ENCODE peak calls at places on chromosomes 4 and X, in four cellular contexts. O, R, N and B are unnamed samples.

GRCh38 chr4:80049402-80049801 is 23.6 kb downstream of the ANTXR2 start:
- DNase-seq in O (no peak), R (no peak), N (no peak), B (no peak)

GRCh38 chrX:50874878-50875277 is 35.7 kb upstream of the BMP15 start:
- DNase-seq in O (no peak), R (no peak), N (no peak), B (peak; percentile 44)

GRCh38 chr4:149997881-149998421 is 80.3 kb upstream of the DCLK2 start:
- DNase-seq in O (no peak), R (peak; percentile 84), N (no peak), B (no peak)

GRCh38 chrX:81120936-81121351 is 80.8 kb downstream of the HMGN5 start:
- DNase-seq in O (peak; percentile 26), R (peak; percentile 47), N (peak; percentile 55), B (peak; percentile 74)

GRCh38 chr4:38868055-38868965 is 704 bp downstream of the FAM114A1 start:
- DNase-seq in O (peak; percentile 44), R (peak; percentile 22), N (peak; percentile 38), B (peak; percentile 68)

GRCh38 chr4:73021634-73022033 is 47.9 kb downstream of the COX18 start:
- DNase-seq in O (no peak), R (peak; percentile 63), N (no peak), B (no peak)

GRCh38 chr4:99947190-99947578 is 766 bp upstream of the DNAJB14 start:
- DNase-seq in O (no peak), R (no peak), N (no peak), B (no peak)

GRCh38 chr4:138983690-138984089 is 31.9 kb upstream of the NOCT start:
- DNase-seq in O (no peak), R (no peak), N (no peak), B (no peak)

GRCh38 chr4:145177511-145177905 is 2.9 kb downstream of the OTUD4 start:
- DNase-seq in O (peak; percentile 37), R (peak; percentile 6), N (no peak), B (no peak)

GRCh38 chr4:87313756-87314155 is 8.9 kb downstream of the HSD17B13 start:
- DNase-seq in O (no peak), R (no peak), N (no peak), B (no peak)

GRCh38 chrX:69503835-69504625 is at the start of gene NALF2:
- DNase-seq in O (peak; percentile 44), R (peak; percentile 27), N (peak; percentile 78), B (peak; percentile 93)

GRCh38 chrX:41394293-41394692 is 52.9 kb upstream of the NYX start:
- DNase-seq in O (no peak), R (no peak), N (no peak), B (no peak)

GRCh38 chr4:15010038-15010585 is 7.8 kb downstream of the CPEB2 start:
- DNase-seq in O (no peak), R (no peak), N (no peak), B (no peak)

GRCh38 chr4:99506781-99507180 is 4.0 kb upstream of the C4orf17 start:
- DNase-seq in O (no peak), R (peak; percentile 14), N (no peak), B (no peak)

GRCh38 chrX:18725316-18725943 is 18.0 kb downstream of the PPEF1 start:
- DNase-seq in O (no peak), R (no peak), N (no peak), B (peak; percentile 47)

GRCh38 chr4:143653031-143653430 is 47.4 kb downstream of the FREM3 start:
- DNase-seq in O (no peak), R (no peak), N (no peak), B (no peak)

GRCh38 chrX:70026112-70026850 is 23.5 kb downstream of the AWAT2 start:
- DNase-seq in O (no peak), R (peak; percentile 53), N (no peak), B (no peak)

GRCh38 chr4:23163649-23164436 is 471.1 kb downstream of the GBA3 start:
- DNase-seq in O (no peak), R (peak; percentile 80), N (no peak), B (no peak)

GRCh38 chrX:103941201-103941975 is 21.0 kb upstream of the TMSB15B start:
- DNase-seq in O (no peak), R (peak; percentile 45), N (no peak), B (no peak)

GRCh38 chrX:155745792-155746191 is 133.0 kb upstream of the TMLHE start:
- DNase-seq in O (peak; percentile 23), R (peak; percentile 71), N (no peak), B (no peak)

GRCh38 chr4:71377561-71377960 is 38.7 kb downstream of the SLC4A4 start:
- DNase-seq in O (no peak), R (peak; percentile 81), N (no peak), B (no peak)

GRCh38 chrX:19723427-19723826 is 164.0 kb downstream of the SH3KBP1 start:
- DNase-seq in O (no peak), R (peak; percentile 40), N (no peak), B (no peak)

GRCh38 chrX:68681443-68681941 is 34.0 kb downstream of the STARD8 start:
- DNase-seq in O (no peak), R (no peak), N (no peak), B (no peak)

GRCh38 chrX:119870626-119871131 is 854 bp downstream of the RNF113A start:
- DNase-seq in O (no peak), R (no peak), N (no peak), B (peak; percentile 55)

GRCh38 chr4:148103647-148104355 is 338.4 kb downstream of the NR3C2 start:
- DNase-seq in O (no peak), R (no peak), N (no peak), B (no peak)

GRCh38 chr4:11622961-11623725 is 194.4 kb upstream of the HS3ST1 start:
- DNase-seq in O (no peak), R (peak; percentile 46), N (no peak), B (no peak)

GRCh38 chrX:72568406-72569092 is 4.1 kb downstream of the HDAC8 start:
- DNase-seq in O (no peak), R (no peak), N (no peak), B (no peak)

GRCh38 chr4:184396001-184396400 is 78.3 kb downstream of the IRF2 start:
- DNase-seq in O (no peak), R (no peak), N (no peak), B (no peak)

GRCh38 chr4:71453516-71453915 is 114.7 kb downstream of the SLC4A4 start:
- DNase-seq in O (no peak), R (no peak), N (no peak), B (no peak)

GRCh38 chr4:2500547-2500946 is 31.6 kb downstream of the RNF4 start:
- DNase-seq in O (no peak), R (no peak), N (no peak), B (no peak)

GRCh38 chr4:2494992-2495391 is 26.1 kb downstream of the RNF4 start:
- DNase-seq in O (peak; percentile 15), R (no peak), N (no peak), B (no peak)

GRCh38 chr4:2501034-2501594 is 32.2 kb downstream of the RNF4 start:
- DNase-seq in O (no peak), R (no peak), N (no peak), B (no peak)

GRCh38 chr4:2497931-2498330 is 29.0 kb downstream of the RNF4 start:
- DNase-seq in O (peak; percentile 13), R (no peak), N (no peak), B (no peak)

GRCh38 chr4:2497324-2497723 is 28.4 kb downstream of the RNF4 start:
- DNase-seq in O (no peak), R (no peak), N (no peak), B (no peak)
- H3K36me3 ChIP-seq in O (peaks cover 87% of the 10 kb centered on the region), R (peaks cover 28% of the 10 kb centered on the region), N (peaks cover 96% of the 10 kb centered on the region), B (peaks cover 88% of the 10 kb centered on the region)

GRCh38 chr4:70183940-70184246 is 11.6 kb upstream of the ODAM start:
- DNase-seq in O (no peak), R (no peak), N (no peak), B (no peak)
- H3K4me3 ChIP-seq in O (no peak overlapping the region), R (no peak overlapping the region), N (no peak overlapping the region), B (no peak overlapping the region)

GRCh38 chr4:1339489-1339888 is 7.5 kb upstream of the UVSSA start:
- DNase-seq in O (no peak), R (no peak), N (no peak), B (no peak)

GRCh38 chr4:1337951-1338751 is 8.9 kb upstream of the UVSSA start:
- DNase-seq in O (no peak), R (no peak), N (no peak), B (no peak)

GRCh38 chr4:1337376-1337831 is 9.6 kb upstream of the UVSSA start:
- DNase-seq in O (no peak), R (no peak), N (no peak), B (no peak)

GRCh38 chr4:1340181-1340747 is 6.7 kb upstream of the UVSSA start:
- DNase-seq in O (no peak), R (no peak), N (no peak), B (no peak)

DNA sequence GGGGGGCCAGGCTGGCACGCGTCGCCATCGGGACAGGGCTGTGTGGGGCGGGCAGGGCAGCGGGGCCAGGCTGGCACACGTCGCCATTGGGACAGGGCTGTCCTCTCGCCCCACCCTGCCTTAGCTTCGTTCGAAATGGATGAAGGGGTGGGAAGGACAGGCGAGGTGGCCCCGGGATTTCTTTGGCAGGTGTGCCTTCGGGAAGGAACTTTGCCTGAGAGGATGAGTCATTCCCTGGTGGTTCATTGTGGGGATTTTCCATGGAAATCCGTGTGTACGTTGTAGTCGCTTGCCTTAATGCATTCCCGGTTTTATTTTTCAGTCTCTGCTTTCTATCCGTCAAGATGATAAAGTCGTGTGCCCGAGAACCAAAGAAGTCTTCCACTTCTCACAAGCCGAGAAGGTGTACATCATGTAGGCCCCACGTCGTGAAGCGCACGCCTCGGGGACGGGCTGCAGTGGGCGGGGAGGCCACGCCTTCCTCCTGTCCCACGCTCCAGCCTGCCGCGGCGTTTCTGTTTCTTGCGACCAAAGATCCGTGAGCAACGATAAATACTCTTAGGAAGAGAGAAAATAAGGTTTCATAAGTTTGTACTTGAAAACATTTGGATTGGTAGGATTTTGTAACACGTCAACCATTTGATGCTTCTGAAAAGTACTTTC is 8.1 kb upstream of the UVSSA start:
- DNase-seq in O (no peak), R (no peak), N (no peak), B (no peak)
- H3K36me3 ChIP-seq in O (peaks cover 74% of the 10 kb centered on the region), R (peaks cover 38% of the 10 kb centered on the region), N (peaks cover 59% of the 10 kb centered on the region), B (peaks cover 55% of the 10 kb centered on the region)

GRCh38 chrX:86148594-86148993 is 343 bp downstream of the DACH2 start:
- DNase-seq in O (no peak), R (no peak), N (no peak), B (no peak)
- H3K4me3 ChIP-seq in O (peak overlapping the region; percentile 45), R (peak overlapping the region; percentile 53), N (no peak overlapping the region), B (peak overlapping the region; percentile 86)

DNA sequence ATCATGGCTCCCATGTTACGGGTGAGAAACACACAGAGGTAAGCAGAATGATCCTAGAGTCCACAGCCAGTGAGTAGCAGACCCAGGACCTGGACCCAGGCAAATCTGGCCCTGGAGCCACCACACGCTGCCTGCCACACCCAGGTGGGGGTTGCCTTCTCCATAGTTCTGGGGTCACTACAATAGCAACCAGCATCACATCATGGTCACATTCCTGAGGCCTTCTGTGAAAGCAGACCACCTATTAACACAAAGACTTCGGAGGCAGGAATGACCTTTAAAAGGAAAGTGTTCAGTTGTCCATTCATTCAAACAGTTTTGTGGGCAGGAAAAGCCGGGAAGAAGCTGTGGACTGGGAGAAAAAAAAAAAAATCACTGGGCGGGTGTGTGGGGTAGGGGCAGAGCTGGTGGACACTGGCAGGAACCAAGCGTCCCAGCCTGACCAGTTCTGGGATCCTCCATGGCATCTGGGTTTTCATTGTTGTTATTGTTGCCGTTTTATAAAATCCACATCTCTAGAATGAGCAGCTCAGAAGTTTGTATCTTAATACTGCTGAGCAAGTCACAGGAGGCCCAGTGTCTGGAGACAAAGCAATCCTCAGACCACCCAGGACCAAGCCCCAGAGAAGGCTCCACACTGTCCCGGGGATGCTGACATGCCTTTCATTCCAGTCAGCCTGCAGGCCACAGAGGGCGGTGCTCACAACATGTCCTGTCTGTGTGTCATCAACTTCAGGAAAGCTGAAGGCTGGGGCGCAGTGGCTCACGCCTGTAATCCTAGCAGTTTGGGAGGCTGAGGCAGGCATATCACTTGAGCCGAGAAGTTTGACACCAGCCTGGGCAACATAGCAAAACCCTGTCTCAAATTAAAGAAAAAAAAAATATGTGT is 67.0 kb downstream of the SEL1L3 start:
- DNase-seq in O (no peak), R (peak; percentile 55), N (peak; percentile 29), B (peak; percentile 88)
- H3K36me3 ChIP-seq in O (no peaks in the 10 kb centered on the region), R (peaks cover 13% of the 10 kb centered on the region), N (peaks cover 23% of the 10 kb centered on the region), B (no peaks in the 10 kb centered on the region)